ENCODE peak calls at places on chromosomes 7 and 10, in four cellular contexts. One of them, this sample, is unnamed.

GRCh38 chr10:49520122-49520775 is 18.7 kb downstream of the ERCC6 start:
- DNase-seq in H1: no peak
- DNase-seq in IMR-90: no peak
- DNase-seq in H9: no peak
- DNase-seq in this sample: no peak

GRCh38 chr7:79528421-79528820 is 75.0 kb upstream of the MAGI2 start:
- DNase-seq in H1: no peak
- DNase-seq in IMR-90: no peak
- DNase-seq in H9: no peak
- DNase-seq in this sample: peak; percentile 47

GRCh38 chr10:13536674-13537366 is 8.0 kb upstream of the BEND7 start:
- DNase-seq in H1: peak; percentile 86
- DNase-seq in IMR-90: peak; percentile 41
- DNase-seq in H9: peak; percentile 90
- DNase-seq in this sample: peak; percentile 90

GRCh38 chr7:92020636-92021035 is 80.0 kb downstream of the AKAP9 start:
- DNase-seq in H1: no peak
- DNase-seq in IMR-90: peak; percentile 63
- DNase-seq in H9: no peak
- DNase-seq in this sample: no peak

GRCh38 chr7:103391976-103392375 is 44.5 kb downstream of the PSMC2 start:
- DNase-seq in H1: no peak
- DNase-seq in IMR-90: peak; percentile 15
- DNase-seq in H9: no peak
- DNase-seq in this sample: no peak

GRCh38 chr10:75402486-75403143 is 1.1 kb upstream of the ZNF503 start:
- DNase-seq in H1: no peak
- DNase-seq in IMR-90: no peak
- DNase-seq in H9: peak; percentile 59
- DNase-seq in this sample: no peak

GRCh38 chr10:104548090-104548489 is 93.0 kb upstream of the SORCS3 start:
- DNase-seq in H1: peak; percentile 54
- DNase-seq in IMR-90: peak; percentile 16
- DNase-seq in H9: no peak
- DNase-seq in this sample: peak; percentile 56

GRCh38 chr10:124025638-124026336 is 67.6 kb downstream of the CHST15 start:
- DNase-seq in H1: no peak
- DNase-seq in IMR-90: no peak
- DNase-seq in H9: no peak
- DNase-seq in this sample: peak; percentile 66

GRCh38 chr10:4355346-4355745 is 470.7 kb upstream of the AKR1E2 start:
- DNase-seq in H1: no peak
- DNase-seq in IMR-90: no peak
- DNase-seq in H9: no peak
- DNase-seq in this sample: no peak

GRCh38 chr7:412731-413356 is 106.8 kb downstream of the PDGFA start:
- DNase-seq in H1: no peak
- DNase-seq in IMR-90: no peak
- DNase-seq in H9: no peak
- DNase-seq in this sample: no peak

GRCh38 chr10:122144199-122144598 is 126.9 kb upstream of the BTBD16 start:
- DNase-seq in H1: no peak
- DNase-seq in IMR-90: no peak
- DNase-seq in H9: no peak
- DNase-seq in this sample: no peak

GRCh38 chr7:45036801-45037200 is 36.8 kb downstream of the CCM2 start:
- DNase-seq in H1: no peak
- DNase-seq in IMR-90: no peak
- DNase-seq in H9: no peak
- DNase-seq in this sample: no peak

GRCh38 chr10:98461500-98461842 is 14.7 kb upstream of the HPS1 start:
- DNase-seq in H1: no peak
- DNase-seq in IMR-90: no peak
- DNase-seq in H9: no peak
- DNase-seq in this sample: no peak
- H3K27ac ChIP-seq in H1: no peak overlapping the region
- H3K27ac ChIP-seq in IMR-90: peak overlapping the region; percentile 59
- H3K27ac ChIP-seq in H9: no peak overlapping the region
- H3K27ac ChIP-seq in this sample: no peak overlapping the region

GRCh38 chr7:142873281-142873784 is 12.2 kb downstream of the TRPV6 start:
- DNase-seq in H1: peak; percentile 84
- DNase-seq in IMR-90: no peak
- DNase-seq in H9: peak; percentile 70
- DNase-seq in this sample: peak; percentile 59

GRCh38 chr7:142874837-142875236 is 10.7 kb downstream of the TRPV6 start:
- DNase-seq in H1: no peak
- DNase-seq in IMR-90: no peak
- DNase-seq in H9: no peak
- DNase-seq in this sample: no peak

GRCh38 chr7:142875456-142875855 is 10.1 kb downstream of the TRPV6 start:
- DNase-seq in H1: no peak
- DNase-seq in IMR-90: no peak
- DNase-seq in H9: no peak
- DNase-seq in this sample: no peak

GRCh38 chr7:142874409-142874808 is 11.1 kb downstream of the TRPV6 start:
- DNase-seq in H1: no peak
- DNase-seq in IMR-90: no peak
- DNase-seq in H9: no peak
- DNase-seq in this sample: no peak

GRCh38 chr7:142873871-142874270 is 11.7 kb downstream of the TRPV6 start:
- DNase-seq in H1: no peak
- DNase-seq in IMR-90: no peak
- DNase-seq in H9: no peak
- DNase-seq in this sample: no peak
- H3K56ac ChIP-seq in H1: no peak overlapping the region
- H3K56ac ChIP-seq in IMR-90: no peak overlapping the region
- H3K56ac ChIP-seq in H9: no peak overlapping the region
- H3K56ac ChIP-seq in this sample: no peak overlapping the region

GRCh38 chr7:65006094-65006992 is at the start of gene ERV3-1:
- DNase-seq in H1: peak; percentile 88
- DNase-seq in IMR-90: peak; percentile 93
- DNase-seq in H9: peak; percentile 98
- DNase-seq in this sample: peak; percentile 99
- H3K27ac ChIP-seq in H1: peak within 1 kb of the TSS; percentile 91
- H3K27ac ChIP-seq in IMR-90: peak within 1 kb of the TSS; percentile 95
- H3K27ac ChIP-seq in H9: peak within 1 kb of the TSS; percentile 89
- H3K27ac ChIP-seq in this sample: peak within 1 kb of the TSS; percentile 57

GRCh38 chr10:34866848-34867247 is 51.8 kb upstream of the PARD3 start:
- DNase-seq in H1: no peak
- DNase-seq in IMR-90: no peak
- DNase-seq in H9: peak; percentile 50
- DNase-seq in this sample: peak; percentile 46
- H3K56ac ChIP-seq in H1: no peak overlapping the region
- H3K56ac ChIP-seq in IMR-90: no peak overlapping the region
- H3K56ac ChIP-seq in H9: no peak overlapping the region
- H3K56ac ChIP-seq in this sample: no peak overlapping the region

GRCh38 chr7:159015081-159015893 is 129.4 kb downstream of the VIPR2 start:
- DNase-seq in H1: no peak
- DNase-seq in IMR-90: no peak
- DNase-seq in H9: no peak
- DNase-seq in this sample: peak; percentile 44
- H3K27ac ChIP-seq in H1: no peak overlapping the region
- H3K27ac ChIP-seq in IMR-90: peak overlapping the region; percentile 25
- H3K27ac ChIP-seq in H9: no peak overlapping the region
- H3K27ac ChIP-seq in this sample: no peak overlapping the region

DNA sequence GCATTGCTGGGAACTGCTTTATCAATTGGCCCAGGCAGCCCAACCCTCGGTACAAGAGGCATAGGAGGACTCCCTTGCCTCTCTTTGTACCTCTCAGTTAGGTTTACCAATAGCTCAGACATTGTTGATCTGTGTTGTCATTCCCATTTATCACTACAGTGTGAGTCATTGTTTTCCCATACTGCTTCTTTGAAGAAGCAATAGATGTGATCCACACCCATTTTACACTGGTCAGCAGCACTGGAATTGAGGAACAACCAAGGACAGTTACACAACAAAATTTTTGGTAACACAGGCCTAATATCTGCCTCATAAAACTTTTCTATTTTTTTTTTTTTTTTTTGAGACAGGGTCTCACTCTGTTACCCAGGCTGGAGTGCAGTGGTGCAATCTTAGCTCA is 307.2 kb downstream of the SNX13 start:
- DNase-seq in H1: no peak
- DNase-seq in IMR-90: peak; percentile 59
- DNase-seq in H9: no peak
- DNase-seq in this sample: peak; percentile 20
- H3K56ac ChIP-seq in H1: no peak overlapping the region
- H3K56ac ChIP-seq in IMR-90: no peak overlapping the region
- H3K56ac ChIP-seq in H9: no peak overlapping the region
- H3K56ac ChIP-seq in this sample: no peak overlapping the region

GRCh38 chr10:112637901-112638300 is 190.9 kb downstream of the VTI1A start:
- DNase-seq in H1: no peak
- DNase-seq in IMR-90: no peak
- DNase-seq in H9: no peak
- DNase-seq in this sample: no peak
- H3K27ac ChIP-seq in H1: no peak overlapping the region
- H3K27ac ChIP-seq in IMR-90: no peak overlapping the region
- H3K27ac ChIP-seq in H9: no peak overlapping the region
- H3K27ac ChIP-seq in this sample: no peak overlapping the region

GRCh38 chr7:43113622-43114450 is 1.4 kb downstream of the HECW1 start:
- DNase-seq in H1: no peak
- DNase-seq in IMR-90: no peak
- DNase-seq in H9: no peak
- DNase-seq in this sample: no peak
- H3K56ac ChIP-seq in H1: no peak overlapping the region
- H3K56ac ChIP-seq in IMR-90: no peak overlapping the region
- H3K56ac ChIP-seq in H9: no peak overlapping the region
- H3K56ac ChIP-seq in this sample: peak overlapping the region; percentile 80

DNA sequence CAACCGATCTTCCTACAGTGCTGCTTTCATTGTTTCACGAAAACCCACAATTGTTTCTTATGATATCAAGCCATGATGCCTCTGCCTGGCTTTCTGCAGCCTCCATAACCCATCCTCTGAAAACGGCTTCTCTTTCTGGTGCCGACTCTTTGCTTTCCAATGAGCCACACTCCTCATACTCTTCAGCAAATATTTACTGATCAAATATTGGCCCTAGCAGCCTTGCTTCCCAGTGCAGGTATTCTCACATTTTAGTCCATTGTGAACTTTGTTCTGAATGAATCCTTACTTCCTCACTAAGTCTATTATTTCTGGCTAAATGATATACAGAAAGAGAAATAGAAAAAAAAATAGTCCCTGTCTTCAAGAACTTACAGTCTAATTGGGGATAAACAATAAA is 35.5 kb downstream of the LAMB1 start:
- DNase-seq in H1: no peak
- DNase-seq in IMR-90: no peak
- DNase-seq in H9: no peak
- DNase-seq in this sample: no peak
- H3K27ac ChIP-seq in H1: no peak overlapping the region
- H3K27ac ChIP-seq in IMR-90: no peak overlapping the region
- H3K27ac ChIP-seq in H9: no peak overlapping the region
- H3K27ac ChIP-seq in this sample: no peak overlapping the region

DNA sequence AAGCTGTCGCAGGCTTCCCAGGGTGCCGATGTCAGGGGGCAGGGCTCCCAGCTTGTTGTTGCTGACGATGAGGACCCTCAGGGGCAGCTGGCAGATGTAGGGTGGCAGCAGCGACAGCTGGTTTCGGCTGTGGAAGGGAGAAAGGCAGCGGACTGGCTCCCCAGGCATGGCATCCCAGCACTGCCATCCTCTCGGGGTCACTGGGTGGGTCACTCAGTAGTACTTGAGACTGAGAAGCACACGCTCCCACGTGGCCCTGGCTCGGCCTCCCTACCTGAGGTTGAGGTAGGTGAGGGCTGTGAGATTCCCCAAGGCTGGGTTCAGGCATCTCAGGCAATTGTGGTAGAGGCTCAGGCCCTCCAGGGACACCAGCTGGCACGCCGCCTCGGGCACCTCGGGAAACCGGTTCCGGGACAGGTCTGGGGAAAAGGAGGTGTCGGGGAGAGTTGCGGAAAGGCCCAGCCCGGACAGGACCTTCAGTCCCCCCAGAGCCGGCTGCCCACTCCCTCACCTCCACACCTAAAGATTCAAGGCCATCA is 3.8 kb downstream of the LRCH4 start:
- DNase-seq in H1: no peak
- DNase-seq in IMR-90: no peak
- DNase-seq in H9: no peak
- DNase-seq in this sample: no peak
- H3K56ac ChIP-seq in H1: no peak overlapping the region
- H3K56ac ChIP-seq in IMR-90: no peak overlapping the region
- H3K56ac ChIP-seq in H9: no peak overlapping the region
- H3K56ac ChIP-seq in this sample: no peak overlapping the region

This sample was measured in mesendoderm.